ENCODE peak calls at places on chromosomes 16 and 17, in four cellular contexts. A, D, W and G are unnamed samples.
A peak's percentile ranks its signal among the peaks of the same experiment; 100 is the strongest.

GRCh38 chr17:9192010-9192409 is 170.7 kb downstream of the NTN1 start:
- DNase-seq in A (no peak), D (no peak), W (no peak), G (no peak)

GRCh38 chr16:70495425-70496182 is 27.8 kb downstream of the COG4 start:
- DNase-seq in A (no peak), D (no peak), W (no peak), G (no peak)

GRCh38 chr16:505479-506245 is 21.9 kb upstream of the CAPN15 start:
- DNase-seq in A (no peak), D (no peak), W (no peak), G (no peak)

GRCh38 chr17:63927464-63928171 is 4.5 kb downstream of the CD79B start:
- DNase-seq in A (no peak), D (no peak), W (no peak), G (peak; percentile 14)

GRCh38 chr16:83066011-83066410 is 439.2 kb downstream of the CDH13 start:
- DNase-seq in A (no peak), D (no peak), W (no peak), G (no peak)

GRCh38 chr17:73297934-73298861 is 13.6 kb downstream of the CDC42EP4 start:
- DNase-seq in A (no peak), D (no peak), W (no peak), G (no peak)

GRCh38 chr16:53061701-53062159 is 6.9 kb downstream of the CHD9 start:
- DNase-seq in A (no peak), D (no peak), W (peak; percentile 77), G (peak; percentile 71)

GRCh38 chr17:59375858-59376257 is 44.4 kb downstream of the YPEL2 start:
- DNase-seq in A (no peak), D (no peak), W (peak; percentile 77), G (peak; percentile 46)

GRCh38 chr17:36703860-36704266 is 102.5 kb downstream of the MRM1 start:
- DNase-seq in A (peak; percentile 89), D (peak; percentile 74), W (peak; percentile 46), G (peak; percentile 42)

GRCh38 chr17:36705651-36706436 is 104.5 kb downstream of the MRM1 start:
- DNase-seq in A (no peak), D (no peak), W (peak; percentile 50), G (peak; percentile 79)

GRCh38 chr17:36707904-36708303 is 106.5 kb downstream of the MRM1 start:
- DNase-seq in A (no peak), D (no peak), W (no peak), G (no peak)

DNA sequence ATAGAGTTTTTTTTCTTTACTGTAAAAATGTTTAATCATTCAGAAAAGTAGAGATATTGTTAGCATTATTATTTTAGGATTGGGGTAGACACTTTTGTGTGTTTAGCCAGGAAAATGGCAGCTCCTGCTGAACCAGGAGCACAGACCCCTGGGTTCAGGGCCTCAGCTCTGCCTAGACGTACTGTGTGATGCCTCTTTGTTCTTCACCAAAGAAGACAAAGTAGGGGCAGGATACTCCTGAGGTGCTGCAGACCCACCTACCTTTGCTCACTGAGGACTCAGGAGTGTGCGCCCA is 105.0 kb downstream of the MRM1 start:
- DNase-seq in A (no peak), D (no peak), W (no peak), G (no peak)
- TF ChIP-seq CTCF in A (no peak), D (no peak), W (no peak), G (no peak)

GRCh38 chr17:70081885-70082284 is 6.9 kb downstream of the KCNJ16 start:
- DNase-seq in A (no peak), D (no peak), W (no peak), G (no peak)
- TF ChIP-seq CTCF in A (no peak), D (no peak), W (no peak), G (no peak)

DNA sequence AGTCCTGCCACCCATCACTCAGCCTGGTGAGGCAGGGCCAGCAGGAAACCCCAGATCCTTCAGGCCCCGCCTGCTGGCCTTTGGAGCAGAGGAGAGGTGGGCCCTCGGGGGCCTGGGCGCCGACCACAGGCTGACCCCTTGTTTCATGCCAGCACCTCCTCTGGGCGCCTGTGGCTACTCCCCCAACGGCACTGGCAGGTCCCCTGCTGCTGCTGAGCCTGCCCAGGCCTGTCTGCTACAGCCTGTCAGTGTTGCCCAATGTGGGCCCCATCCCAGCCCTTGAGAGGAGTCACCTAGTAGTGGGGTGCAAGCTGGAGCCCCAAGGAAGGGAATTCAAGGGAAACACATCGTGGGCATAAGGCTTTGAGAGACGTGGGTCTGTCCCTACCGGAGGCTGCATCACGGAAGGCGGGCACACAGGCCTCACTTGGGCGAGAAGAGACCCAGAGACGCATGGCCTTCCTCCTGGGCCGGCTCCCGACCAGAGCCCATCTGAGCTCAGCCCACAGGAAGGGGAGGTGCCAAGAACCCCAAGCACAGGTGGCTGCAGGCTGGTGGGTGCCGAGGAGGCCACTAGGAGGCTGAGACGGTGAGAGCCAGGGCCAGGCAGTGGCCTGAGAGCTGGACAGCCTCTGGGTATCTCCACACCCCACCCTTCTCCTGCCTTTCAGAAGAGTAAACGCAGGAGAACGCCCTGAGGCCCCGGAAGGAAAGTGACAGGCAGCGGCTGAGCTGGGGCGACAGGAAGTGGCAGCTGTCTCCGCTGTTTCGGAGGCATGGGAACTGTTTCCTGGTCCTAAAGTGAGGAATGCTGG is 8.1 kb upstream of the FASN start:
- DNase-seq in A (peak; percentile 45), D (peak; percentile 51), W (peak; percentile 86), G (peak; percentile 93)
- TF ChIP-seq CTCF in A (peak; percentile 62), D (peak; percentile 56), W (peak; percentile 66), G (peak; percentile 20)

GRCh38 chr17:33966410-33967063 is 288.5 kb upstream of the CCL2 start:
- DNase-seq in A (no peak), D (no peak), W (no peak), G (no peak)

GRCh38 chr17:33968350-33969044 is 286.6 kb upstream of the CCL2 start:
- DNase-seq in A (no peak), D (no peak), W (peak; percentile 93), G (peak; percentile 29)

GRCh38 chr17:33967608-33968349 is 287.3 kb upstream of the CCL2 start:
- DNase-seq in A (no peak), D (no peak), W (peak; percentile 34), G (no peak)

GRCh38 chr17:33962857-33963655 is 292.0 kb upstream of the CCL2 start:
- DNase-seq in A (no peak), D (no peak), W (no peak), G (no peak)

DNA sequence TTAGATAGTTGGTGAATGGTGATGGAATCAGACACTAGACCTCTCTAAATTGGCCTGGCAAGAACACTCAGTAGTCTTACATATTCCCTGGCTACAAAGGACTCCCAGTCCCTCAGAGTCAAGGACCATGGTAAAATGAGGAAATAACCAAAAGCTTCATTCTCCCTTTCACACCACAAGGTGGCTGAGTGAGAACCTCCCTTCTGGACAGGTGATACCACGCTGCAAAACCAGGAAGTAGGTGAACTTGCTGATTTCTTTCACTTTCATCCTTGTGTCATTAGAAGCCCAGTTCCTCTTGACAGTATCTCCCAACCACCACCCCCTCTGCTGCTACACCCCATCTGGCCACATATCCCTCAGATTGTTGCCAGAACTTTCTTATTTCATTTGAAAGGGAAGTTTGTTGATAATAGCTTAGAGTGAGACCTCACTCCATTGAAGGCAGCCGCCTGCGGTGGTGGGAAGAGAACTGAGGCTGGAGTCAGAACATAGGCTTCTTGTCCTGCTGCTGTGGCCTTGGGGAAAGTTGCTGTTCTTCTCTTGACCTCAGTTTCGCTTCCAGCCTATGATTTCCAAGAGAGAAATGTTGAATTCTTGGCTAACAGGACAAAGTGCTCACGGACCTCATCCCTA is 290.6 kb upstream of the CCL2 start:
- DNase-seq in A (no peak), D (no peak), W (peak; percentile 97), G (peak; percentile 76)
- TF ChIP-seq CTCF in A (no peak), D (no peak), W (peak; percentile 71), G (peak; percentile 27)

GRCh38 chr17:80029235-80029974 is 6.3 kb downstream of the TBC1D16 start:
- DNase-seq in A (no peak), D (no peak), W (no peak), G (no peak)
- TF ChIP-seq CTCF in A (no peak), D (no peak), W (no peak), G (no peak)

DNA sequence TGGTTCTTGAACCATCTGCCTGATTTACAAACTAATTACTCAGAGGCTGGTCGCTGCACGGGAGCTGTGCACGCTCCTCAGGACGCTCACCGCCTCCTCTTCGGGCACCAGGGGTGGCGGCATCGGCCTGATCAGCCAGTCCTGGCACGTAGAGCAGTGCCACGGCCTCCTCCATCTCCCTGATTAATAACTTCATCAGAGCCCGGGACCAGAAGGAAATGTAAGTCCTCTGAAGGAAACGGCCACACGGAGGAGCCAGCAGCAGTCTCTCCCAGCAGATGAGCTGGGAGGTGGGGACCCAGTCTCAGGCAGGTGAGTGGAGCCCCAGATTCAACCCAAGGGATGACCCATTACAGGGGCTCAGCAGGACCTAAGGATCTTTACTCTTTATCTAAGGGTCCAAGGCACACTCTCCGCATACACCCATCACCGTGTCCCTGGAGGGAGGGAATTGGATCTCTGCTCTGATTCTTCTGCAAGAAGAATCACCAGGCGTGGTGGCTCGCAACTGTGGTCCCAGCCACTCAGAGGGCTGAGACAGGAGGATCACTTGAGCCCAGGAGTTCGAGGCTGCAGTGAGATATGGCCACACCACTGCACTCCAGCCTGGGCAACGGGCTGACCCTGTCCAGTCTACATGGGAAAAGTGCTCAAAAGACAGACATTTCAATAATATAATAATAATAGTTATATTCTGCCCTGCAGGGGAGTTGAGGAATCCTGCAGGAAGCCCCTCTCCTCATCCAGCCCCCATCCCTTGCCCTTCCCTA is 366.5 kb downstream of the SEC14L1 start:
- DNase-seq in A (no peak), D (no peak), W (no peak), G (no peak)
- TF ChIP-seq CTCF in A (no peak), D (no peak), W (no peak), G (no peak)

GRCh38 chr17:74450231-74450630 is 16.2 kb upstream of the CD300A start:
- DNase-seq in A (no peak), D (no peak), W (no peak), G (no peak)

GRCh38 chr17:74449773-74450172 is 16.7 kb upstream of the CD300A start:
- DNase-seq in A (no peak), D (no peak), W (no peak), G (no peak)

GRCh38 chr17:74452027-74452840 is 14.2 kb upstream of the CD300A start:
- DNase-seq in A (no peak), D (no peak), W (no peak), G (no peak)

GRCh38 chr17:74451557-74451956 is 14.9 kb upstream of the CD300A start:
- DNase-seq in A (no peak), D (no peak), W (no peak), G (no peak)

GRCh38 chr17:74450925-74451403 is 15.5 kb upstream of the CD300A start:
- DNase-seq in A (no peak), D (no peak), W (no peak), G (no peak)
- TF ChIP-seq CTCF in A (no peak), D (no peak), W (no peak), G (no peak)